ENCODE peak calls at places on chromosome 22, in six cellular contexts. H is stimulated activated CD4-positive, alpha-beta T cell treated with anti-CD3 and anti-CD28 coated beads, Interleukin-12 subunit alpha, Interleukin-12 subunit beta, amount 100 ng/mL, for 48 hours; C is kidney; O is esophagus muscularis mucosa; R is cerebellar cortex; N is small intestine. F is an unnamed sample.

GRCh38 chr22:38755155-38755910 is 465 bp downstream of the SUN2 start:
- DNase-seq in H (peak), C (peak), O (peak), R (peak), N (peak), F (peak)

GRCh38 chr22:30490399-30490798 is 15.1 kb downstream of the SEC14L4 start:
- DNase-seq in H (no peak), C (no peak), O (no peak), R (peak), N (peak), F (no peak)

GRCh38 chr22:25051983-25052710 is 99.6 kb downstream of the KIAA1671 start:
- DNase-seq in H (no peak), C (no peak), O (no peak), R (no peak), N (peak), F (no peak)

GRCh38 chr22:19844423-19845368 is 10.0 kb downstream of the GNB1L start:
- DNase-seq in H (no peak), C (peak), O (no peak), R (peak), N (peak), F (peak)

GRCh38 chr22:33476716-33477115 is 418.5 kb upstream of the SYN3 start:
- DNase-seq in H (no peak), C (no peak), O (no peak), R (no peak), N (no peak), F (no peak)

GRCh38 chr22:40031766-40032470 is 37.2 kb downstream of the FAM83F start:
- DNase-seq in H (no peak), C (no peak), O (no peak), R (no peak), N (no peak), F (peak)

GRCh38 chr22:29722151-29722550 is 2.3 kb downstream of the CABP7 start:
- DNase-seq in H (no peak), C (peak), O (no peak), R (no peak), N (no peak), F (no peak)

GRCh38 chr22:38462960-38463784 is 4.7 kb upstream of the KDELR3 start:
- DNase-seq in H (no peak), C (peak), O (no peak), R (peak), N (no peak), F (no peak)

GRCh38 chr22:47201186-47201995 is 438.9 kb downstream of the TBC1D22A start:
- DNase-seq in H (no peak), C (no peak), O (peak), R (no peak), N (peak), F (peak)

GRCh38 chr22:49212466-49212865 is 615.2 kb downstream of the BRD1 start:
- DNase-seq in H (no peak), C (peak), O (no peak), R (no peak), N (no peak), F (peak)

GRCh38 chr22:24410110-24410856 is 17.1 kb upstream of the ADORA2A start:
- DNase-seq in H (no peak), C (peak), O (no peak), R (no peak), N (no peak), F (no peak)

GRCh38 chr22:49962751-49963646 is 2.4 kb downstream of the PIM3 start:
- DNase-seq in H (no peak), C (peak), O (no peak), R (no peak), N (no peak), F (peak)

GRCh38 chr22:20549232-20549841 is 41.9 kb downstream of the MED15 start:
- DNase-seq in H (no peak), C (no peak), O (no peak), R (peak), N (no peak), F (peak)

GRCh38 chr22:19519041-19519926 is 4.9 kb downstream of the CLDN5 start:
- DNase-seq in H (no peak), C (no peak), O (no peak), R (no peak), N (no peak), F (no peak)

GRCh38 chr22:36073476-36073875 is 44.9 kb upstream of the RBFOX2 start:
- DNase-seq in H (no peak), C (no peak), O (no peak), R (no peak), N (no peak), F (peak)

GRCh38 chr22:38314140-38314991 is 2.9 kb downstream of the CSNK1E start:
- DNase-seq in H (no peak), C (no peak), O (no peak), R (peak), N (no peak), F (no peak)

GRCh38 chr22:46038516-46039430 is 61.8 kb upstream of the WNT7B start:
- DNase-seq in H (no peak), C (peak), O (no peak), R (no peak), N (peak), F (peak)

GRCh38 chr22:30459206-30460052 is 12.4 kb downstream of the SEC14L3 start:
- DNase-seq in H (no peak), C (no peak), O (no peak), R (no peak), N (no peak), F (no peak)

GRCh38 chr22:28031383-28031922 is 112.4 kb upstream of the PITPNB start:
- DNase-seq in H (no peak), C (no peak), O (no peak), R (no peak), N (no peak), F (no peak)

GRCh38 chr22:30832407-30832987 is 136.1 kb downstream of the MORC2 start:
- DNase-seq in H (no peak), C (no peak), O (no peak), R (no peak), N (no peak), F (no peak)

GRCh38 chr22:45966320-45966891 is 10.6 kb downstream of the WNT7B start:
- DNase-seq in H (no peak), C (no peak), O (no peak), R (no peak), N (no peak), F (no peak)

GRCh38 chr22:37022483-37023337 is 3.2 kb downstream of the MPST start:
- DNase-seq in H (no peak), C (peak), O (no peak), R (no peak), N (peak), F (no peak)

GRCh38 chr22:21643533-21644357 is 1.6 kb downstream of the SDF2L1 start:
- DNase-seq in H (no peak), C (no peak), O (no peak), R (no peak), N (no peak), F (no peak)

GRCh38 chr22:28594784-28595324 is 84.8 kb downstream of the TTC28 start:
- DNase-seq in H (no peak), C (no peak), O (no peak), R (peak), N (peak), F (no peak)

GRCh38 chr22:31620756-31621480 is 41.1 kb downstream of the PISD start:
- DNase-seq in H (no peak), C (no peak), O (no peak), R (no peak), N (no peak), F (no peak)

GRCh38 chr22:38882480-38882879 is 10.5 kb upstream of the CBX6 start:
- DNase-seq in H (no peak), C (peak), O (no peak), R (peak), N (no peak), F (no peak)

GRCh38 chr22:21807545-21807944 is 59.9 kb downstream of the MAPK1 start:
- DNase-seq in H (no peak), C (no peak), O (no peak), R (no peak), N (no peak), F (no peak)

GRCh38 chr22:31326877-31327276 is 19.3 kb downstream of the PATZ1 start:
- DNase-seq in H (no peak), C (no peak), O (no peak), R (no peak), N (no peak), F (no peak)

F was measured in sigmoid colon.